ENCODE peak calls at places on chromosomes 12 and 14, in ten cellular contexts. P, B, X, E, T, F, J, W, M and I are unnamed samples.

GRCh38 chr12:62717636-62718035 is 217.3 kb downstream of the PPM1H start:
- DNase-seq in P (no peak), E (no peak), M (no peak), T (no peak), F (no peak), B (no peak), J (no peak), X (no peak), W (no peak), I (no peak)

GRCh38 chr12:97886548-97887176 is 424.1 kb downstream of the RMST start:
- DNase-seq in M (no peak), W (no peak), P (no peak), J (no peak), E (no peak), X (no peak), B (no peak), T (no peak), F (no peak), I (no peak)

GRCh38 chr14:50560929-50561280 is 960 bp downstream of the ATL1 start:
- DNase-seq in E (peak; percentile 30), J (peak; percentile 38), W (peak; percentile 31), M (peak; percentile 86), X (peak; percentile 73), T (peak; percentile 78), B (peak; percentile 11), P (peak; percentile 22), F (peak; percentile 74), I (peak; percentile 81)

GRCh38 chr14:99668307-99668997 is 15.6 kb upstream of the CYP46A1 start:
- DNase-seq in M (no peak), X (no peak), E (no peak), J (no peak), P (no peak), T (no peak), W (no peak), B (no peak), F (no peak), I (no peak)

GRCh38 chr14:74425525-74426201 is 347 bp downstream of the SYNDIG1L start:
- DNase-seq in F (no peak), T (no peak), P (peak; percentile 74), X (no peak), W (peak; percentile 33), J (peak; percentile 70), M (no peak), B (peak; percentile 83), E (peak; percentile 25), I (no peak)

GRCh38 chr12:46456356-46457334 is 84.1 kb upstream of the SLC38A2 start:
- DNase-seq in P (no peak), F (no peak), X (no peak), J (no peak), M (no peak), E (no peak), W (no peak), B (no peak), T (no peak), I (no peak)

GRCh38 chr14:32319368-32320049 is 9.6 kb upstream of the AKAP6 start:
- DNase-seq in J (no peak), W (no peak), T (no peak), E (no peak), M (no peak), B (no peak), P (no peak), X (no peak), F (no peak), I (no peak)

GRCh38 chr14:100586153-100586519 is 1.1 kb downstream of the BEGAIN start:
- DNase-seq in J (peak; percentile 70), F (no peak), W (no peak), B (no peak), E (no peak), T (no peak), P (no peak), M (no peak), X (no peak), I (no peak)

GRCh38 chr12:27474344-27474743 is 27.8 kb downstream of the SMCO2 start:
- DNase-seq in E (no peak), W (peak; percentile 81), M (no peak), J (peak; percentile 27), P (peak; percentile 79), T (no peak), X (no peak), B (no peak), F (no peak), I (no peak)

GRCh38 chr14:89618309-89618708 is 201.3 kb upstream of the FOXN3 start:
- DNase-seq in E (no peak), T (no peak), F (no peak), P (peak; percentile 37), W (peak; percentile 39), M (no peak), B (peak; percentile 19), J (no peak), X (no peak), I (no peak)

GRCh38 chr12:94779520-94779919 is 129.2 kb upstream of the TMCC3 start:
- DNase-seq in X (no peak), M (no peak), W (peak; percentile 58), P (peak; percentile 43), B (no peak), F (no peak), T (no peak), E (no peak), J (no peak), I (no peak)

GRCh38 chr14:63361790-63362189 is 43.1 kb upstream of the GPHB5 start:
- DNase-seq in T (no peak), B (no peak), F (no peak), W (no peak), P (no peak), X (peak; percentile 45), M (no peak), E (no peak), J (no peak), I (no peak)

GRCh38 chr12:27462151-27462694 is 15.7 kb downstream of the SMCO2 start:
- DNase-seq in F (no peak), X (no peak), P (no peak), M (no peak), W (peak; percentile 41), E (no peak), B (no peak), T (no peak), J (no peak), I (no peak)

GRCh38 chr14:52551696-52552062 is 626 bp downstream of the TXNDC16 start:
- DNase-seq in T (no peak), J (peak; percentile 20), F (no peak), X (no peak), W (peak; percentile 39), P (peak; percentile 18), E (no peak), B (peak; percentile 10), M (no peak), I (peak; percentile 18)

GRCh38 chr14:33452982-33453381 is 497.9 kb downstream of the EGLN3 start:
- DNase-seq in M (no peak), J (no peak), E (no peak), F (no peak), T (no peak), P (no peak), W (no peak), B (no peak), X (no peak), I (no peak)

GRCh38 chr14:41606249-41607118 is at the start of gene LRFN5:
- DNase-seq in W (peak; percentile 20), T (peak; percentile 19), B (no peak), P (no peak), M (no peak), E (no peak), X (peak; percentile 51), J (no peak), F (no peak), I (no peak)

GRCh38 chr14:79598339-79598738 is 613.0 kb downstream of the DIO2 start:
- DNase-seq in P (no peak), T (no peak), J (no peak), B (no peak), W (no peak), F (no peak), M (no peak), E (no peak), X (no peak), I (no peak)

GRCh38 chr12:105705765-105706164 is 375.3 kb downstream of the C12orf75 start:
- DNase-seq in E (no peak), X (peak; percentile 18), J (peak; percentile 7), P (peak; percentile 43), W (peak; percentile 56), B (no peak), M (no peak), F (peak; percentile 41), T (peak; percentile 38), I (peak; percentile 24)

GRCh38 chr14:24232645-24233537 is at the start of gene GMPR2:
- DNase-seq in F (no peak), W (no peak), P (no peak), E (no peak), M (no peak), J (peak; percentile 16), T (no peak), B (peak; percentile 70), X (no peak), I (no peak)

GRCh38 chr14:101347893-101348777 is 213.2 kb upstream of the DIO3 start:
- DNase-seq in M (peak; percentile 18), X (no peak), J (no peak), F (peak; percentile 11), B (no peak), E (no peak), W (no peak), P (no peak), T (no peak), I (no peak)